ENCODE peak calls at places on chromosome 10, in six cellular contexts. A is H1, T is K562, S is GM12878, L is GM23338, E is HepG2. Z is an unnamed sample.

GRCh38 chr10:43265799-43266721 is 805 bp downstream of the RASGEF1A start:
- DNase-seq in S (no peak), A (peak; percentile 60), E (peak; percentile 36), L (peak; percentile 68), T (no peak), Z (peak; percentile 55)

GRCh38 chr10:3172081-3172445 is 519 bp downstream of the PITRM1 start:
- DNase-seq in A (no peak), T (no peak), S (no peak), E (peak; percentile 9), L (peak; percentile 15), Z (no peak)

GRCh38 chr10:110475722-110476515 is 21.8 kb upstream of the DUSP5 start:
- DNase-seq in L (no peak), T (no peak), S (no peak), A (no peak), E (no peak), Z (no peak)

GRCh38 chr10:1102392-1102791 is 46.2 kb downstream of the WDR37 start:
- DNase-seq in S (no peak), L (no peak), A (no peak), T (no peak), E (no peak), Z (no peak)

GRCh38 chr10:130109796-130110235 is 814 bp downstream of the C10orf143 start:
- DNase-seq in L (peak; percentile 88), A (peak; percentile 78), E (peak; percentile 83), T (peak; percentile 37), S (peak; percentile 61), Z (peak; percentile 67)

GRCh38 chr10:79390551-79391229 is 43.4 kb downstream of the PPIF start:
- DNase-seq in E (no peak), L (no peak), A (peak; percentile 40), S (no peak), T (peak; percentile 87), Z (peak; percentile 10)

GRCh38 chr10:47379901-47380300 is 4.2 kb downstream of the ZNF488 start:
- DNase-seq in T (no peak), S (no peak), L (no peak), E (no peak), A (no peak), Z (no peak)

GRCh38 chr10:104928733-104929132 is 287.6 kb downstream of the SORCS3 start:
- DNase-seq in S (no peak), T (no peak), L (no peak), A (no peak), E (no peak), Z (no peak)

GRCh38 chr10:15262036-15262713 is 93.7 kb upstream of the NMT2 start:
- DNase-seq in E (peak; percentile 28), T (no peak), S (no peak), L (no peak), A (no peak), Z (no peak)

GRCh38 chr10:88538038-88538437 is 45.1 kb downstream of the RNLS start:
- DNase-seq in S (no peak), A (no peak), L (no peak), T (no peak), E (no peak), Z (no peak)

GRCh38 chr10:72875250-72876055 is 18.1 kb upstream of the OIT3 start:
- DNase-seq in L (peak; percentile 70), S (no peak), A (no peak), E (peak; percentile 18), T (no peak), Z (no peak)

GRCh38 chr10:3090914-3091313 is 23.6 kb downstream of the PFKP start:
- DNase-seq in L (peak; percentile 54), E (peak; percentile 17), T (no peak), A (no peak), S (no peak), Z (no peak)

GRCh38 chr10:61995093-61995492 is 93.6 kb downstream of the ARID5B start:
- DNase-seq in T (no peak), S (no peak), L (no peak), E (no peak), A (no peak), Z (no peak)

GRCh38 chr10:29947701-29948060 is 111.7 kb downstream of the JCAD start:
- DNase-seq in L (peak; percentile 15), E (no peak), T (no peak), S (no peak), A (no peak), Z (no peak)

GRCh38 chr10:71763352-71764127 is 9.8 kb downstream of the VSIR start:
- DNase-seq in S (no peak), T (peak; percentile 51), E (no peak), A (no peak), L (no peak), Z (no peak)

GRCh38 chr10:74328388-74328787 is 177.4 kb downstream of the ADK start:
- DNase-seq in E (no peak), T (no peak), S (no peak), A (no peak), L (no peak), Z (no peak)

GRCh38 chr10:48489099-48489498 is 115.8 kb downstream of the ARHGAP22 start:
- DNase-seq in L (no peak), T (no peak), S (no peak), E (no peak), A (no peak), Z (no peak)

GRCh38 chr10:117543999-117544728 is 1.6 kb downstream of the EMX2 start:
- DNase-seq in E (no peak), S (no peak), T (no peak), L (peak; percentile 40), A (no peak), Z (no peak)

GRCh38 chr10:91590142-91590903 is 42.5 kb downstream of the PPP1R3C start:
- DNase-seq in T (no peak), L (no peak), S (no peak), A (no peak), E (no peak), Z (no peak)

GRCh38 chr10:113019096-113019495 is 69.0 kb downstream of the TCF7L2 start:
- DNase-seq in T (no peak), E (no peak), L (no peak), S (no peak), A (no peak), Z (no peak)

DNA sequence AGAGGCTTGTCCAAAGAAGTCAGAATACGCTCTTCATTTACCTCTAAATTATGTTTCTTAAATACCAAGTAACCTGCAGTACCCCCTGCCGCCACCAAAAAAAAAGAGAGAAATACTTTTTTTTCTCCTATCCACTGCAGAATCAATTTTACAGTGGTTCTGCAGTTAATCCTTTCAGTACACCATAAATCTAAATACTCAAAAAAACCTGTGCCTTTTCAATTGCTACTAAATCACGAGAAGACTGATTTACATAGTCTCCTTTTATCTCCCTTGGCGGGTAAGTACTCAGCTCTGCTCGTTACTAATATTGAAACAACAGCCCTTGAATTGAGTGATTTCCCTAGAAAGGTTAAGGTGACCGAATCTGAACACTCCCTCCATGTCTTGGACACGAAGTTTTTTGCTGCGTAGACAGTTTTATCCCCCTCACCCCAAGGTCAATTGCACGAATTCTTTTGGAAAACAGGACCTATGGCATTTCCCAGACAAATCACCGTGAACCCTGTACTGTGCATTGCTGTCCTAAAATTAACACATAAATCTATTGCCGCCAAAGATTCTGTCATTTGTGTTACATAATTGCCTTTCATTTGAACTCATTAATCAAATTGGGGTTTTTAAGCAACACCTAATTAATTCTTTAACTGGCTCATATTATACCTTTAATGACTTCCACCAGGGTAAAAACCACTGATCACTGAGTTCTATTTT is 517 bp upstream of the VIM start:
- DNase-seq in A (no peak), E (no peak), T (no peak), L (peak; percentile 46), S (peak; percentile 63), Z (no peak)
- TF ChIP-seq CREB1 in A (no peak), E (no peak), T (no peak), L (no peak), S (no peak), Z (no peak)

DNA sequence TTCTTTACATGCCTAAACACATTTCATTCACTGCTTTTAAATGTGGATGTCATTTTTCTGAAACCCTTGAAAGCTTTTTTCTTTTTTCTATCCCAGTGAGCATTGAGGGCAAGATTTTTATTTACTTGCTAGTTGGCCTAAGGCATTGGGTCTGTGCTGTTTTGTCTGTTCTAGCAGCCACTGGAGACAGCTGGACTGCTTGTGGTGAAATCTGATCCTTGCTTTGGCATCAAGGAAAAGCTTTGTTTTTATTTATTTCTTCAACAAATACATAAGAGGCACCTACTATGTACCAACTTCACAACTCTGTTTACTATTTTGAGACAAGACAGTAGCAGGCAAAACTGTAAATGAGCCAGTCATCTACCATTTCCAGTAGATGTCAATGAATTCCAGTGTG is 28.4 kb upstream of the PDLIM1 start:
- DNase-seq in E (no peak), L (no peak), A (no peak), S (no peak), T (no peak), Z (no peak)
- TF ChIP-seq CREB1 in E (no peak), L (no peak), A (no peak), S (no peak), T (no peak), Z (no peak)

DNA sequence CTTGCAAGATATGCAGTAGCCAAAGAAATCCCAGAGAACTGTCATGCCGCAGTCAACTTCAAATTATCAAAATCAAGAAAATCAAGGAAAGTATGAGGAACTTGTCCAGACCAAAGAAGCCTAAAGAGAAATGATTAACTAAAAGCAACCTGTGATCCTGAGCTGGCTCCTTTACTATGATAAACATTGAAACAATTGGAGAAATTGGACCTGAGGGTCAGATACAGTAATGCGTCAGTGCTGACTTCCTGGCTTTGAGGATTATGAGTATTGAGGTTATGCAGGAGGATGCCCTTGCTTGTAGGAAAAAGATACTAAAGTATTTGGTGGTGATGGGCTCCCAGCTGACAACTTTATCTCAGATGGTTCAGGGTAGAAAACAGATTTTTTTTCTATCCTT is 324.7 kb upstream of the AKR1E2 start:
- DNase-seq in E (no peak), A (no peak), T (no peak), L (no peak), S (no peak), Z (no peak)
- TF ChIP-seq CREB1 in E (no peak), A (no peak), T (no peak), L (no peak), S (no peak), Z (no peak)

GRCh38 chr10:127877701-127878100 is 15.0 kb downstream of the CLRN3 start:
- DNase-seq in L (no peak), S (no peak), T (no peak), A (no peak), E (no peak), Z (no peak)

GRCh38 chr10:127875916-127876315 is 16.8 kb downstream of the CLRN3 start:
- DNase-seq in L (no peak), A (no peak), E (no peak), S (no peak), T (no peak), Z (no peak)

GRCh38 chr10:127877116-127877515 is 15.6 kb downstream of the CLRN3 start:
- DNase-seq in T (no peak), S (no peak), A (peak; percentile 8), L (no peak), E (no peak), Z (no peak)

GRCh38 chr10:127880557-127880956 is 12.2 kb downstream of the CLRN3 start:
- DNase-seq in E (no peak), L (no peak), S (no peak), T (no peak), A (peak; percentile 30), Z (no peak)

DNA sequence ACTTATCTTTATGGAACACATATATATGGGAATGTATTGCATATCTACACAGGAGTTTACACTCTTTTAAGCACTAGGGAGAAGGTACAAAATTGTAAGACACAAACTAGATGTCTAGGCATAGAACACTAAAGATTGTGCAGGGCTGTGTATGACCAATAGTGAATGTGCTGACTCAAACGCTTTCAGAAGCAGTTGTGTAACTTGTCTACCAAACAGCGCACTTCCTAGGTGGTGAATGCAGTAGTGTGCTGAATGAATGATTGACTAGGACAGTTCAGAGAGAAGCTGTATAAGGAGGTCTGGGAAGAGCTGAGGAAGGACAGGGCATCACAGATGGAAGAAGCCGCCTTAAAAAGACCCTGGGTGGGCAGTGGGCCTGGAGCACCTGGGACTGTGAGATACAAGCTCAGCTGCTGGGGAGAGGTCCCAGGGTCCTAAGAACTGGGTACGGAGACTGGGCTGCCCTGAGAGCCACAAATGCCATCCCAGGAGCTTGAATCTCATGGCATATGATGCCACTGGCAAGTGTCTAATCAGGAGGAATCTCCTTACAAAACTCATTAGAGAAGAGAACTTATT is 14.2 kb downstream of the CLRN3 start:
- DNase-seq in L (no peak), E (no peak), S (no peak), A (peak; percentile 1), T (no peak), Z (no peak)
- TF ChIP-seq CREB1 in L (no peak), E (no peak), S (no peak), A (no peak), T (no peak), Z (no peak)